ENCODE peak calls at places on chromosomes 5 and 9, in eight cellular contexts. Q, T, J, U, O, X, I and G are unnamed samples.

GRCh38 chr9:92983984-92984589 is 36.8 kb downstream of the FGD3 start:
- DNase-seq in Q (no peak), T (peak), J (no peak), U (peak), O (no peak), X (no peak), I (no peak), G (no peak)

GRCh38 chr5:78600656-78601452 is 47.7 kb downstream of the LHFPL2 start:
- DNase-seq in Q (no peak), T (no peak), J (no peak), U (peak), O (peak), X (no peak), I (no peak), G (peak)

GRCh38 chr5:52853573-52854163 is 66.0 kb downstream of the ITGA1 start:
- DNase-seq in Q (no peak), T (no peak), J (no peak), U (no peak), O (no peak), X (no peak), I (no peak), G (no peak)

GRCh38 chr9:14186096-14186495 is 127.8 kb downstream of the NFIB start:
- DNase-seq in Q (no peak), T (no peak), J (no peak), U (no peak), O (no peak), X (no peak), I (no peak), G (no peak)

GRCh38 chr5:69416180-69416579 is 1.3 kb downstream of the MARVELD2 start:
- DNase-seq in Q (no peak), T (no peak), J (no peak), U (no peak), O (no peak), X (no peak), I (no peak), G (no peak)

GRCh38 chr5:93330506-93330905 is 250.5 kb downstream of the NR2F1-AS1 start:
- DNase-seq in Q (no peak), T (no peak), J (no peak), U (peak), O (no peak), X (no peak), I (no peak), G (no peak)

GRCh38 chr9:78866228-78867132 is 569.6 kb downstream of the PSAT1 start:
- DNase-seq in Q (no peak), T (no peak), J (no peak), U (peak), O (peak), X (peak), I (no peak), G (peak)

GRCh38 chr9:95174038-95174437 is 143.5 kb downstream of the FANCC start:
- DNase-seq in Q (no peak), T (peak), J (no peak), U (no peak), O (no peak), X (no peak), I (no peak), G (no peak)

GRCh38 chr5:16558984-16559629 is 57.7 kb downstream of the RETREG1 start:
- DNase-seq in Q (no peak), T (no peak), J (no peak), U (no peak), O (no peak), X (no peak), I (no peak), G (no peak)

GRCh38 chr5:58363444-58363843 is 96.4 kb downstream of the PLK2 start:
- DNase-seq in Q (no peak), T (no peak), J (no peak), U (no peak), O (no peak), X (no peak), I (no peak), G (no peak)

GRCh38 chr5:41790038-41790776 is 80.0 kb downstream of the OXCT1 start:
- DNase-seq in Q (no peak), T (no peak), J (no peak), U (no peak), O (no peak), X (no peak), I (no peak), G (no peak)

GRCh38 chr9:19934301-19934868 is 145.5 kb upstream of the SLC24A2 start:
- DNase-seq in Q (no peak), T (no peak), J (no peak), U (peak), O (peak), X (no peak), I (peak), G (no peak)

GRCh38 chr9:33473643-33474352 is at the start of gene NOL6:
- DNase-seq in Q (peak), T (peak), J (peak), U (peak), O (peak), X (peak), I (peak), G (peak)

GRCh38 chr5:75553358-75553757 is 41.7 kb downstream of the POLK start:
- DNase-seq in Q (no peak), T (no peak), J (no peak), U (no peak), O (no peak), X (no peak), I (no peak), G (no peak)

GRCh38 chr5:4387295-4387694 is 752.8 kb upstream of the ADAMTS16 start:
- DNase-seq in Q (no peak), T (no peak), J (no peak), U (no peak), O (no peak), X (no peak), I (no peak), G (no peak)

GRCh38 chr9:98905015-98905414 is 38.7 kb upstream of the COL15A1 start:
- DNase-seq in Q (no peak), T (no peak), J (no peak), U (no peak), O (no peak), X (no peak), I (no peak), G (no peak)

GRCh38 chr9:129166962-129167557 is 11.0 kb downstream of the IER5L start:
- DNase-seq in Q (peak), T (no peak), J (peak), U (peak), O (peak), X (no peak), I (peak), G (no peak)

GRCh38 chr9:29439961-29440360 is 1866.7 kb upstream of the C9orf72 start:
- DNase-seq in Q (no peak), T (no peak), J (no peak), U (peak), O (no peak), X (no peak), I (no peak), G (no peak)

GRCh38 chr5:180605554-180606214 is 14.4 kb upstream of the SCGB3A1 start:
- DNase-seq in Q (peak), T (peak), J (peak), U (peak), O (peak), X (no peak), I (no peak), G (no peak)

GRCh38 chr9:131588396-131588795 is 43.1 kb downstream of the PRRT1B start:
- DNase-seq in Q (no peak), T (no peak), J (no peak), U (no peak), O (no peak), X (no peak), I (no peak), G (no peak)
- H3K4me3 ChIP-seq in Q (no peak), T (no peak), J (no peak), U (no peak), O (no peak), X (no peak), I (no peak), G (no peak)

GRCh38 chr9:84669008-84669292 is 579 bp upstream of the NTRK2 start:
- DNase-seq in Q (no peak), T (no peak), J (no peak), U (no peak), O (no peak), X (no peak), I (no peak), G (no peak)
- H3K4me3 ChIP-seq in Q (no peak), T (no peak), J (no peak), U (peak), O (peak), X (peak), I (peak), G (peak)

GRCh38 chr5:33794550-33795300 is 97.1 kb downstream of the ADAMTS12 start:
- DNase-seq in Q (no peak), T (no peak), J (no peak), U (peak), O (peak), X (no peak), I (no peak), G (no peak)
- H3K4me3 ChIP-seq in Q (no peak), T (no peak), J (no peak), U (peak), O (peak), X (peak), I (no peak), G (no peak)

DNA sequence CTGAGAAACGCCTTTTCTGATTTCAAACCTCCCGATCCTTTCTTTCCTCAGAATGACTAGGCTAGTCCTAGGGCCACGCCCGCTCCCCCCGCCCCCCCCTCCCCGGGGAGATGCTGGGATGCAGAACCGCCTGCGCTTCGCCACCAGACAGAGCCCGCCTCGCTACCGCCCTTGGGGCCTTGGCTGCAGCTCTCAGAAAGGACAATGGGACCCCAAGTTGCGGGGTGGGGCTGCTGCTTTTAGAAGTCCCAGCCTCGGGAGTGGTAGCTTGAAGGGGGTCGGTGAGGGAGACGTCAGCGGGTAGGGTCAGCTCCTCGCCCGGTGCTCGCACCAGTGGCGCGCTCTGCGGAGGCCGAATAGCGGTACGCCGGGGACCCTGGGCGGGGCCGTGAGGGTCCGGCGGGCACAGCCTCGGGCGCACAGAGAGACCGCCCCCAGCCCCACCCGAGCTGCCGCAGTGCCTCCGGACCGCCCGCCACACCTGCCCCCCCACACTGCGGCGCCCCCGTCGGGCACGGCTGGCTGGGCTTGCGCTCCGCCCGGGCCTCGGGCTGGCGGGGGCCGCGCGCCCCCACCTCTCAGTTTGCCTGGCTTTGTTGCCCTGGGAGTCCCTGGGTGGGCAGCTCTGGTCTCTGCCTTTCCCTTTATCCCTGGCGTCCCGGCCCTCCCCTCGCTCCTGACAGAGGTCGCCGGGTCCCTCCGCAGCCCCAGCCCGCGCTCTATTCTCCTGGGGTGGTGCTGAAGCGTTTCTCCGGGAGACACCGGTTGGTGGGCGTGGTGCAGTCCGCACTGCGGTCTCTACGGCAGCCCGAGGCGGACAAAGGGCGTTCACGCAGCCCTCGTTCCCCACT is 1.1 kb downstream of the MAP1B start:
- DNase-seq in Q (peak), T (peak), J (peak), U (peak), O (peak), X (no peak), I (peak), G (no peak)
- H3K4me3 ChIP-seq in Q (peak), T (no peak), J (peak), U (peak), O (peak), X (peak), I (peak), G (peak)

DNA sequence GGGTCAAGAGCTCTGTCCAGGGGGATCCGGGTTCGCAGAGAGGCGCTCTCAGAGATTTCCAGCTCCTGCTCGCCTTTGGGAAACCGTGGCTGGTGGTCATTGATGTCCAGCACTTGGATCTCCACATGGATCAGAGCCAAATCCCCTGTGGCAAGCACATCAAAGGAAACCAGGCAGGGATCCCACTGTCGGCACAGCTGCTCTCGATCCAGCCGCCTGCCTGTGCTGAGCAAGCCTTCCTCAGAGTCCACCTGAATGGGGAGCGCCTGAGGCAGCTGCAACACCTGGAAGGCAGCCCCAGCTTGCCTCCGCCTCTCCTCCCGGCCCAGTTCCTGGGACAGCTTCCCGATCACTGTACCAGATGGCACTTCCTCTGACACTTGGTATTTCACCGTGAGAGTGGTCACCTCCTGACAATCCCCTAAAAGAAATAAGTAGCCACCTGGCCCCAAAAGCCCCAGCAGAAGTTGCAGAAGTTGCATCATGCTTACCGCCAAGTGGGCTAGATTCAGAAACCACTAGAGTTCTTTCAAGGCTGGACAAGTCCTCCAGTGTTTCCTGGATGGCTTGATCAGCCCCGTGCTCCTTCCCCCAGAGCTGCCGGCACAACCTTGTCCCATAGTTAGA is 522 bp downstream of the PCDH12 start:
- DNase-seq in Q (no peak), T (no peak), J (no peak), U (no peak), O (no peak), X (no peak), I (no peak), G (no peak)
- H3K4me3 ChIP-seq in Q (no peak), T (no peak), J (peak), U (no peak), O (no peak), X (no peak), I (peak), G (no peak)

DNA sequence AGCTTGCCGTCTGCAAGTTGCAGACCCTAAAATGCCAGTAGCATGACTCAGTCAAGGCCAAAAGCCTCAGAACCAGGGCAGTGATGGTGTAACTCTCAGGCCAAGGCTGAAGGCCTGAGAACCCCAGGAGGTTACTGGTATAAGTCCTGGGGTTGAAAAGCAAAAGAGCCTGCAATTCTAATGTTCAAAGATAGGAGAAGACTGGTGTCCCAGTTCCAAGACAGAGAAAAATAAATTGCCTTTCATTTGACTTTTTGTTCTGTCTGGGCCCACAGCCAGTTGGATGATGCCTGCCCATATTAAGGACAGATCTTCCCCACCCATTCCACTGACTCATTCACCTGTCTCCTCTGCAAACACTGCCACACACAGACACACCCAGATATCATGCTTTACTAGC is 673.2 kb downstream of the CDH18 start:
- DNase-seq in Q (no peak), T (no peak), J (no peak), U (no peak), O (no peak), X (no peak), I (no peak), G (no peak)
- H3K4me3 ChIP-seq in Q (no peak), T (no peak), J (no peak), U (no peak), O (no peak), X (no peak), I (no peak), G (no peak)

GRCh38 chr9:128145536-128145935 is 3.7 kb upstream of the LCN2 start:
- DNase-seq in Q (no peak), T (no peak), J (no peak), U (no peak), O (no peak), X (no peak), I (no peak), G (no peak)

GRCh38 chr9:128143409-128144238 is 5.6 kb upstream of the LCN2 start:
- DNase-seq in Q (no peak), T (no peak), J (no peak), U (no peak), O (no peak), X (no peak), I (no peak), G (no peak)

GRCh38 chr9:128144239-128145181 is 4.7 kb upstream of the LCN2 start:
- DNase-seq in Q (no peak), T (no peak), J (no peak), U (no peak), O (no peak), X (no peak), I (no peak), G (no peak)

GRCh38 chr9:128146591-128147120 is 2.6 kb upstream of the LCN2 start:
- DNase-seq in Q (no peak), T (no peak), J (no peak), U (no peak), O (no peak), X (no peak), I (no peak), G (no peak)

DNA sequence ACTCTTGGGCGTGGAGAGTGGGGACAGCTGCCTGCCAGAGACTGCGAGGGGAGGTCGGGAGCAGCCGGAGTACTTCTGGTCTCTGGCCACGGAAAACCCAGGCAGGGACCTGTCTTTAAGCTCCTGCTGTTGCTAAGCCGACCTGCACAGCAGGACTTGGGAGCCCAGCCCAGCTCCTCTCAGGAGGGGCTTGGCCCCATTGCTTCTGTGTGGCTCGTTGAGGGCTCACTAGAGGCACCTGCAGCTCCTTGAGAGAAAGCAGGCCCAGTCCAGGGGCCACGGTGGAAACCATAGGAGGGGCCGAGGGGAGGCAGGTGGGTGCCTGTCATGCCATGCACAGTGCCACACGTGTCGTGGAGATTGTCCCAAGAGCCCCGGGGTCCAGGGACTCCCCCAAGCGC is 3.3 kb upstream of the LCN2 start:
- DNase-seq in Q (no peak), T (no peak), J (no peak), U (no peak), O (no peak), X (no peak), I (no peak), G (no peak)
- H3K4me3 ChIP-seq in Q (no peak), T (no peak), J (no peak), U (no peak), O (no peak), X (no peak), I (no peak), G (no peak)

GRCh38 chr5:176359658-176360057 is 1.9 kb downstream of the KIAA1191 start:
- DNase-seq in Q (no peak), T (no peak), J (no peak), U (peak), O (no peak), X (no peak), I (no peak), G (no peak)
- H3K4me3 ChIP-seq in Q (no peak), T (peak), J (no peak), U (no peak), O (no peak), X (peak), I (no peak), G (peak)

GRCh38 chr5:98774192-98775046 is 956 bp downstream of the RGMB start:
- DNase-seq in Q (peak), T (peak), J (peak), U (peak), O (peak), X (no peak), I (peak), G (no peak)

GRCh38 chr5:98777295-98777694 is 3.8 kb downstream of the RGMB start:
- DNase-seq in Q (no peak), T (no peak), J (peak), U (no peak), O (no peak), X (no peak), I (no peak), G (no peak)

GRCh38 chr5:98775246-98775961 is 1.9 kb downstream of the RGMB start:
- DNase-seq in Q (no peak), T (no peak), J (no peak), U (no peak), O (no peak), X (no peak), I (no peak), G (no peak)

GRCh38 chr5:98773464-98774191 is at the start of gene RGMB:
- DNase-seq in Q (peak), T (peak), J (peak), U (peak), O (peak), X (peak), I (peak), G (peak)

DNA sequence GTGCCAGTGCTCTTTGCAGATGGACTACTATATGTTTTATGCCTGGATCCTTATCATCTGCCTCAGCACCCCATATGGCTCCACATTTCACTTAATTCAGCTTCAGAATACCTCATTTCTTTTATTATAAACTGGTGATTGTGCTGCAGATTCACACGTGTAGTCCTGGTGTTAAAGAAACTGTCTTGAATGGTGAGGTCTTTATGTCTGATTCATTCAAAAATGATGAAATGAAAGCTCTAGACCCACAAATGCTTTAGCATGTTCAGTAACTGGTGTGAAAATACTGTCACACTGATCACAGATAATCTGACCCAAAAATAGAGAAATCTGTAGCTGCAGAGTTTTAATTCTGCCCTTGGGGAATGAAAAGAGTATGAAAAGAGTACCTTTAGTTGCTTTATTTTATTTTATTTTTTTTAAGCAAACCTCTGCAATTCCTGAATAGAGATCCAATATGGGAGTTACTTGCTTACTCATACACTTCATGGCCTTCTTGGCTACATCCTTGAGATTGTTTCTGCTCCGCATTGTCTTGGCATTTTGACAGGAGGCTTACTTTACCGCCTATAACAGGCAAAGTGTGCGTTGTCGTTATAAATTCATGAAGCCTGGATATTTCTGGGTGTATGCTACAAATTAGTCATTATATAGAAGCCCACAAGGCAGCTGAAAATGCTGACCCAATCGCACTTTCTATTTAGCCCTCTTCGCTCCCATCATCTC is 2.7 kb downstream of the RGMB start:
- DNase-seq in Q (no peak), T (no peak), J (no peak), U (peak), O (peak), X (peak), I (no peak), G (no peak)
- H3K4me3 ChIP-seq in Q (no peak), T (no peak), J (no peak), U (peak), O (peak), X (peak), I (peak), G (peak)